ENCODE peak calls at places on chromosome 17, in six cellular contexts. T is CD14-positive monocyte, X is dermis microvascular lymphatic vessel endothelial cell, W is nephron progenitor cell, Z is NCI-H1694 treated with DMSO at 0.1 percent for 48 hours, R is WERI-Rb-1. M is an unnamed sample.

GRCh38 chr17:61399131-61400057 is at the start of gene TBX2:
- DNase-seq in T (no peak), X (no peak), W (peak), Z (peak), R (peak), M (no peak)

GRCh38 chr17:21843951-21844590 is 151.7 kb downstream of the KCNJ18 start:
- DNase-seq in T (no peak), X (no peak), W (no peak), Z (no peak), R (no peak), M (no peak)

GRCh38 chr17:40112718-40113109 is 9.1 kb upstream of the MSL1 start:
- DNase-seq in T (no peak), X (no peak), W (no peak), Z (no peak), R (no peak), M (peak)

GRCh38 chr17:60615840-60616239 is 15.8 kb downstream of the PPM1D start:
- DNase-seq in T (no peak), X (no peak), W (no peak), Z (no peak), R (no peak), M (no peak)

GRCh38 chr17:75090871-75091854 is 3.4 kb downstream of the SLC16A5 start:
- DNase-seq in T (no peak), X (no peak), W (peak), Z (no peak), R (no peak), M (peak)

GRCh38 chr17:15659663-15660062 is 24.4 kb downstream of the TRIM16 start:
- DNase-seq in T (no peak), X (peak), W (no peak), Z (no peak), R (no peak), M (no peak)

GRCh38 chr17:42197564-42198156 is 3.4 kb upstream of the GHDC start:
- DNase-seq in T (no peak), X (no peak), W (no peak), Z (no peak), R (no peak), M (no peak)

GRCh38 chr17:6213859-6214258 is 143.7 kb downstream of the WSCD1 start:
- DNase-seq in T (no peak), X (no peak), W (no peak), Z (no peak), R (no peak), M (no peak)

GRCh38 chr17:31696184-31696602 is 162.9 kb downstream of the COPRS start:
- DNase-seq in T (no peak), X (no peak), W (peak), Z (peak), R (no peak), M (peak)

GRCh38 chr17:58504826-58505351 is 9.5 kb downstream of the MTMR4 start:
- DNase-seq in T (no peak), X (no peak), W (no peak), Z (no peak), R (no peak), M (no peak)

GRCh38 chr17:80389011-80389995 is 25.7 kb upstream of the ENDOV start:
- DNase-seq in T (no peak), X (peak), W (no peak), Z (no peak), R (peak), M (no peak)

GRCh38 chr17:18377437-18378204 is at the start of gene EVPLL:
- DNase-seq in T (peak), X (no peak), W (no peak), Z (peak), R (peak), M (peak)

GRCh38 chr17:75457047-75457654 is 716 bp downstream of the TMEM94 start:
- DNase-seq in T (no peak), X (peak), W (peak), Z (peak), R (peak), M (no peak)

GRCh38 chr17:3843935-3844516 is 2.0 kb downstream of the NCBP3 start:
- DNase-seq in T (no peak), X (peak), W (peak), Z (peak), R (peak), M (no peak)

GRCh38 chr17:47204722-47205418 is 4.3 kb upstream of the MYL4 start:
- DNase-seq in T (peak), X (no peak), W (no peak), Z (peak), R (no peak), M (peak)

GRCh38 chr17:69638516-69638915 is 224.0 kb downstream of the MAP2K6 start:
- DNase-seq in T (no peak), X (peak), W (no peak), Z (no peak), R (no peak), M (no peak)

GRCh38 chr17:61456688-61457225 is 4.5 kb downstream of the TBX4 start:
- DNase-seq in T (no peak), X (no peak), W (peak), Z (no peak), R (no peak), M (no peak)

GRCh38 chr17:72121164-72122001 is 563 bp downstream of the SOX9 start:
- DNase-seq in T (no peak), X (no peak), W (peak), Z (no peak), R (peak), M (no peak)

GRCh38 chr17:58249270-58250133 is 11.1 kb downstream of the LPO start:
- DNase-seq in T (peak), X (peak), W (peak), Z (peak), R (peak), M (peak)

GRCh38 chr17:64975318-64976087 is 56.2 kb upstream of the LRRC37A3 start:
- DNase-seq in T (peak), X (peak), W (peak), Z (peak), R (peak), M (peak)

GRCh38 chr17:79133214-79133613 is 58.6 kb downstream of the ENGASE start:
- DNase-seq in T (no peak), X (no peak), W (no peak), Z (no peak), R (no peak), M (no peak)

GRCh38 chr17:2560658-2561057 is 32.8 kb upstream of the PAFAH1B1 start:
- DNase-seq in T (no peak), X (peak), W (no peak), Z (no peak), R (no peak), M (no peak)

GRCh38 chr17:9003355-9004131 is 17.8 kb upstream of the NTN1 start:
- DNase-seq in T (no peak), X (no peak), W (peak), Z (no peak), R (peak), M (no peak)

GRCh38 chr17:47203984-47204721 is 5.0 kb upstream of the MYL4 start:
- DNase-seq in T (no peak), X (no peak), W (no peak), Z (no peak), R (no peak), M (no peak)

GRCh38 chr17:3979276-3979583 is 15.0 kb upstream of the ATP2A3 start:
- DNase-seq in T (no peak), X (no peak), W (no peak), Z (no peak), R (no peak), M (peak)

GRCh38 chr17:74646231-74646630 is 22.7 kb upstream of the CD300E start:
- DNase-seq in T (no peak), X (no peak), W (no peak), Z (peak), R (no peak), M (no peak)

M was measured in left colon.